ENCODE peak calls at places on chromosomes 7 and 10, in seven cellular contexts. One of them, this sample, is unnamed. For H3K9me3, the result is how much of the 10 kb centered on the place peaks cover.

GRCh38 chr7:87513735-87514319 is 38.3 kb upstream of the ABCB4 start:
- DNase-seq in body of pancreas: no peak
- DNase-seq in ovary: no peak
- DNase-seq in CD8-positive, alpha-beta T cell: no peak
- DNase-seq in tibial nerve: no peak
- DNase-seq in astrocyte: no peak
- DNase-seq in uterus: no peak
- DNase-seq in this sample: no peak

GRCh38 chr10:69576334-69577011 is 3.3 kb upstream of the NEUROG3 start:
- DNase-seq in ovary: no peak
- DNase-seq in CD8-positive, alpha-beta T cell: no peak
- DNase-seq in body of pancreas: no peak
- DNase-seq in tibial nerve: no peak
- DNase-seq in uterus: no peak
- DNase-seq in astrocyte: no peak
- DNase-seq in this sample: no peak

GRCh38 chr7:13988765-13989137 is 715 bp downstream of the ETV1 start:
- DNase-seq in ovary: no peak
- DNase-seq in CD8-positive, alpha-beta T cell: no peak
- DNase-seq in tibial nerve: peak
- DNase-seq in body of pancreas: no peak
- DNase-seq in astrocyte: peak
- DNase-seq in uterus: no peak
- DNase-seq in this sample: no peak

GRCh38 chr7:27339478-27339877 is 96.9 kb downstream of the EVX1 start:
- DNase-seq in astrocyte: no peak
- DNase-seq in ovary: no peak
- DNase-seq in uterus: no peak
- DNase-seq in CD8-positive, alpha-beta T cell: no peak
- DNase-seq in tibial nerve: no peak
- DNase-seq in body of pancreas: no peak
- DNase-seq in this sample: no peak

GRCh38 chr7:148772297-148773089 is 73.8 kb downstream of the CUL1 start:
- DNase-seq in astrocyte: peak
- DNase-seq in body of pancreas: no peak
- DNase-seq in CD8-positive, alpha-beta T cell: no peak
- DNase-seq in uterus: no peak
- DNase-seq in ovary: no peak
- DNase-seq in tibial nerve: no peak
- DNase-seq in this sample: no peak

GRCh38 chr10:22356324-22356873 is 11.1 kb downstream of the SPAG6 start:
- DNase-seq in ovary: no peak
- DNase-seq in astrocyte: no peak
- DNase-seq in tibial nerve: no peak
- DNase-seq in CD8-positive, alpha-beta T cell: no peak
- DNase-seq in body of pancreas: no peak
- DNase-seq in uterus: no peak
- DNase-seq in this sample: no peak

GRCh38 chr10:110530131-110530831 is 32.6 kb downstream of the DUSP5 start:
- DNase-seq in astrocyte: peak
- DNase-seq in ovary: no peak
- DNase-seq in CD8-positive, alpha-beta T cell: no peak
- DNase-seq in body of pancreas: peak
- DNase-seq in tibial nerve: peak
- DNase-seq in uterus: no peak
- DNase-seq in this sample: peak

GRCh38 chr10:91549296-91549695 is 83.6 kb downstream of the PPP1R3C start:
- DNase-seq in body of pancreas: no peak
- DNase-seq in uterus: no peak
- DNase-seq in CD8-positive, alpha-beta T cell: no peak
- DNase-seq in tibial nerve: no peak
- DNase-seq in ovary: no peak
- DNase-seq in astrocyte: no peak
- DNase-seq in this sample: no peak

GRCh38 chr10:102615361-102615760 is 28.9 kb upstream of the TRIM8 start:
- DNase-seq in tibial nerve: no peak
- DNase-seq in CD8-positive, alpha-beta T cell: no peak
- DNase-seq in ovary: no peak
- DNase-seq in uterus: no peak
- DNase-seq in astrocyte: no peak
- DNase-seq in body of pancreas: peak
- DNase-seq in this sample: no peak

GRCh38 chr7:156635529-156636385 is 4.8 kb upstream of the RNF32 start:
- DNase-seq in body of pancreas: no peak
- DNase-seq in uterus: no peak
- DNase-seq in astrocyte: no peak
- DNase-seq in tibial nerve: no peak
- DNase-seq in ovary: no peak
- DNase-seq in CD8-positive, alpha-beta T cell: no peak
- DNase-seq in this sample: no peak

GRCh38 chr7:40882071-40882658 is 747.4 kb downstream of the SUGCT start:
- DNase-seq in astrocyte: no peak
- DNase-seq in uterus: no peak
- DNase-seq in body of pancreas: no peak
- DNase-seq in ovary: no peak
- DNase-seq in tibial nerve: no peak
- DNase-seq in CD8-positive, alpha-beta T cell: no peak
- DNase-seq in this sample: no peak

GRCh38 chr7:151551820-151552219 is 32.1 kb upstream of the RHEB start:
- DNase-seq in body of pancreas: no peak
- DNase-seq in tibial nerve: no peak
- DNase-seq in uterus: no peak
- DNase-seq in ovary: no peak
- DNase-seq in CD8-positive, alpha-beta T cell: no peak
- DNase-seq in astrocyte: no peak
- DNase-seq in this sample: no peak

GRCh38 chr7:106639476-106640334 is 21.3 kb downstream of the CCDC71L start:
- DNase-seq in ovary: no peak
- DNase-seq in astrocyte: no peak
- DNase-seq in CD8-positive, alpha-beta T cell: no peak
- DNase-seq in uterus: no peak
- DNase-seq in tibial nerve: no peak
- DNase-seq in body of pancreas: no peak
- DNase-seq in this sample: no peak

GRCh38 chr10:27600915-27601314 is 96.8 kb downstream of the RAB18 start:
- DNase-seq in ovary: no peak
- DNase-seq in tibial nerve: no peak
- DNase-seq in uterus: no peak
- DNase-seq in body of pancreas: no peak
- DNase-seq in CD8-positive, alpha-beta T cell: no peak
- DNase-seq in astrocyte: no peak
- DNase-seq in this sample: no peak

GRCh38 chr7:8387551-8388256 is 45.7 kb upstream of the NXPH1 start:
- DNase-seq in ovary: no peak
- DNase-seq in uterus: no peak
- DNase-seq in body of pancreas: no peak
- DNase-seq in tibial nerve: no peak
- DNase-seq in astrocyte: no peak
- DNase-seq in CD8-positive, alpha-beta T cell: no peak
- DNase-seq in this sample: no peak

GRCh38 chr7:27547401-27547800 is 115.3 kb downstream of the HIBADH start:
- DNase-seq in body of pancreas: no peak
- DNase-seq in tibial nerve: no peak
- DNase-seq in CD8-positive, alpha-beta T cell: no peak
- DNase-seq in astrocyte: peak
- DNase-seq in ovary: no peak
- DNase-seq in uterus: no peak
- DNase-seq in this sample: no peak

GRCh38 chr7:43249808-43250145 is 137.3 kb downstream of the HECW1 start:
- DNase-seq in astrocyte: no peak
- DNase-seq in CD8-positive, alpha-beta T cell: no peak
- DNase-seq in body of pancreas: no peak
- DNase-seq in ovary: no peak
- DNase-seq in uterus: no peak
- DNase-seq in tibial nerve: no peak
- DNase-seq in this sample: no peak

GRCh38 chr7:114481995-114482394 is 67.4 kb downstream of the FOXP2 start:
- DNase-seq in ovary: no peak
- DNase-seq in uterus: no peak
- DNase-seq in astrocyte: peak
- DNase-seq in tibial nerve: no peak
- DNase-seq in CD8-positive, alpha-beta T cell: no peak
- DNase-seq in body of pancreas: no peak
- DNase-seq in this sample: no peak

GRCh38 chr10:36794981-36795380 is 330.4 kb upstream of the ANKRD30A start:
- DNase-seq in astrocyte: no peak
- DNase-seq in CD8-positive, alpha-beta T cell: no peak
- DNase-seq in uterus: no peak
- DNase-seq in ovary: no peak
- DNase-seq in body of pancreas: no peak
- DNase-seq in tibial nerve: no peak
- DNase-seq in this sample: no peak

GRCh38 chr7:121605297-121605640 is 209.2 kb upstream of the FAM3C start:
- DNase-seq in ovary: no peak
- DNase-seq in astrocyte: no peak
- DNase-seq in uterus: no peak
- DNase-seq in CD8-positive, alpha-beta T cell: no peak
- DNase-seq in tibial nerve: no peak
- DNase-seq in body of pancreas: no peak
- DNase-seq in this sample: no peak

GRCh38 chr10:46551701-46552525 is 4.5 kb downstream of the GPRIN2 start:
- DNase-seq in uterus: peak
- DNase-seq in CD8-positive, alpha-beta T cell: no peak
- DNase-seq in ovary: peak
- DNase-seq in body of pancreas: peak
- DNase-seq in astrocyte: no peak
- DNase-seq in tibial nerve: peak
- DNase-seq in this sample: peak

GRCh38 chr7:35747611-35748010 is 52.7 kb upstream of the HERPUD2 start:
- DNase-seq in astrocyte: peak
- DNase-seq in body of pancreas: no peak
- DNase-seq in uterus: no peak
- DNase-seq in CD8-positive, alpha-beta T cell: no peak
- DNase-seq in tibial nerve: no peak
- DNase-seq in ovary: no peak
- DNase-seq in this sample: no peak

GRCh38 chr7:137674064-137674463 is 172.7 kb downstream of the DGKI start:
- DNase-seq in CD8-positive, alpha-beta T cell: no peak
- DNase-seq in uterus: no peak
- DNase-seq in astrocyte: no peak
- DNase-seq in tibial nerve: no peak
- DNase-seq in body of pancreas: no peak
- DNase-seq in ovary: no peak
- DNase-seq in this sample: no peak
- H3K27ac ChIP-seq in CD8-positive, alpha-beta T cell: no peak
- H3K27ac ChIP-seq in uterus: no peak
- H3K27ac ChIP-seq in astrocyte: no peak
- H3K27ac ChIP-seq in tibial nerve: no peak
- H3K27ac ChIP-seq in body of pancreas: no peak
- H3K27ac ChIP-seq in ovary: no peak
- H3K27ac ChIP-seq in this sample: no peak

GRCh38 chr7:39130304-39130703 is 152.6 kb downstream of the POU6F2 start:
- DNase-seq in CD8-positive, alpha-beta T cell: no peak
- DNase-seq in ovary: no peak
- DNase-seq in tibial nerve: no peak
- DNase-seq in astrocyte: no peak
- DNase-seq in uterus: no peak
- DNase-seq in body of pancreas: no peak
- DNase-seq in this sample: no peak
- H3K4me3 ChIP-seq in CD8-positive, alpha-beta T cell: no peak
- H3K4me3 ChIP-seq in ovary: no peak
- H3K4me3 ChIP-seq in tibial nerve: peak
- H3K4me3 ChIP-seq in astrocyte: no peak
- H3K4me3 ChIP-seq in uterus: no peak
- H3K4me3 ChIP-seq in body of pancreas: no peak
- H3K4me3 ChIP-seq in this sample: no peak

DNA sequence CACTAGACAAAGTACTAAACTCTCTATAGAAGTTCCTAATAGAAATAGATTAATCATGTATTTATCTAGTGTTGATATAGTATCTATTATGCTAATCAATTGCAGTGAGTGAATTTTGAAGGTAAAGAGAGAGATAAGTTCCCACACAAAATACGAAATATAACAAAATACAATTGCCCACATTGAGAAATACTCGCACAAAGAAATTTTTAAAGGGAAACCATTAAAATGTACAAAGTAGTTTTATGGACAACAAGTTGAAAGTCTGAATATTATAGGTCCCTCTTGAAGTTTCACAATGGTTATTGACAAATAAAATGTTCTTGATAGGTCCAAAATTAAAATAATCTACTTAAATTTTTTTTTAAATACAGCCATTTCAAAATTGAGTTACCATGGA is 1031.1 kb downstream of the SORCS1 start:
- DNase-seq in CD8-positive, alpha-beta T cell: no peak
- DNase-seq in tibial nerve: no peak
- DNase-seq in uterus: no peak
- DNase-seq in body of pancreas: no peak
- DNase-seq in astrocyte: no peak
- DNase-seq in ovary: no peak
- DNase-seq in this sample: no peak
- H3K9me3 ChIP-seq in CD8-positive, alpha-beta T cell: under half
- H3K9me3 ChIP-seq in tibial nerve: under half
- H3K9me3 ChIP-seq in uterus: under half
- H3K9me3 ChIP-seq in body of pancreas: under half
- H3K9me3 ChIP-seq in astrocyte: under half
- H3K9me3 ChIP-seq in ovary: under half
- H3K9me3 ChIP-seq in this sample: under half

GRCh38 chr7:119720541-119720940 is 552.4 kb upstream of the KCND2 start:
- DNase-seq in body of pancreas: no peak
- DNase-seq in uterus: no peak
- DNase-seq in astrocyte: peak
- DNase-seq in ovary: no peak
- DNase-seq in tibial nerve: no peak
- DNase-seq in CD8-positive, alpha-beta T cell: no peak
- DNase-seq in this sample: no peak

GRCh38 chr7:119724041-119724792 is 548.8 kb upstream of the KCND2 start:
- DNase-seq in CD8-positive, alpha-beta T cell: no peak
- DNase-seq in tibial nerve: no peak
- DNase-seq in uterus: no peak
- DNase-seq in ovary: no peak
- DNase-seq in astrocyte: no peak
- DNase-seq in body of pancreas: no peak
- DNase-seq in this sample: no peak
- H3K27ac ChIP-seq in CD8-positive, alpha-beta T cell: no peak
- H3K27ac ChIP-seq in tibial nerve: no peak
- H3K27ac ChIP-seq in uterus: no peak
- H3K27ac ChIP-seq in ovary: no peak
- H3K27ac ChIP-seq in astrocyte: no peak
- H3K27ac ChIP-seq in body of pancreas: no peak
- H3K27ac ChIP-seq in this sample: no peak

This sample was measured in heart right ventricle.